ENCODE peak calls at places on chromosome 1, in seven cellular contexts. Z, Q, B, K, V, O and N are unnamed samples.

GRCh38 chr1:247332215-247332900 is 691 bp upstream of the ZNF496 start:
- DNase-seq in B (peak; percentile 71), O (peak; percentile 32), Z (no peak), K (peak; percentile 47), V (no peak), Q (peak; percentile 42), N (peak; percentile 49)

GRCh38 chr1:151157067-151157531 is 650 bp downstream of the TNFAIP8L2 start:
- DNase-seq in B (no peak), V (no peak), O (no peak), Q (no peak), K (no peak), Z (no peak), N (no peak)

GRCh38 chr1:33348676-33349080 is 27.8 kb upstream of the A3GALT2 start:
- DNase-seq in V (no peak), Q (no peak), B (no peak), O (no peak), Z (no peak), K (no peak), N (no peak)

GRCh38 chr1:186424539-186424938 is 36.4 kb downstream of the PDC start:
- DNase-seq in Q (no peak), Z (no peak), K (no peak), O (no peak), V (no peak), B (no peak), N (peak; percentile 29)

GRCh38 chr1:13930151-13930550 is 230.2 kb downstream of the PRDM2 start:
- DNase-seq in K (no peak), Z (peak; percentile 75), B (peak; percentile 57), V (peak; percentile 41), O (no peak), Q (no peak), N (no peak)

GRCh38 chr1:59971464-59971911 is 44.9 kb upstream of the CYP2J2 start:
- DNase-seq in V (no peak), K (peak; percentile 70), B (peak; percentile 65), O (peak; percentile 71), Q (peak; percentile 34), Z (peak; percentile 82), N (peak; percentile 57)

GRCh38 chr1:244791061-244791460 is 44.4 kb upstream of the COX20 start:
- DNase-seq in Q (no peak), O (no peak), V (no peak), K (no peak), Z (no peak), B (no peak), N (no peak)

GRCh38 chr1:104592926-104593325 is 843.2 kb downstream of the AMY1C start:
- DNase-seq in B (no peak), V (no peak), O (no peak), Q (no peak), Z (no peak), K (no peak), N (no peak)

GRCh38 chr1:228861830-228862176 is 126.5 kb downstream of the RHOU start:
- DNase-seq in B (no peak), O (no peak), K (no peak), V (no peak), Z (no peak), Q (peak; percentile 11), N (no peak)

GRCh38 chr1:228853637-228854036 is 118.4 kb downstream of the RHOU start:
- DNase-seq in O (peak; percentile 71), K (no peak), V (no peak), Z (no peak), Q (no peak), B (no peak), N (no peak)

GRCh38 chr1:228854907-228855306 is 119.6 kb downstream of the RHOU start:
- DNase-seq in Q (no peak), K (no peak), B (no peak), O (no peak), Z (no peak), V (no peak), N (no peak)

GRCh38 chr1:228860911-228861829 is 125.9 kb downstream of the RHOU start:
- DNase-seq in K (no peak), O (peak; percentile 80), Z (peak; percentile 22), Q (peak; percentile 87), B (no peak), V (no peak), N (peak; percentile 89)

GRCh38 chr1:228857611-228858010 is 122.3 kb downstream of the RHOU start:
- DNase-seq in B (no peak), K (no peak), Q (no peak), V (no peak), Z (no peak), O (no peak), N (no peak)
- H3K4ac ChIP-seq in B (no peak overlapping the region), K (no peak overlapping the region), Q (no peak overlapping the region), V (no peak overlapping the region), Z (no peak overlapping the region), O (no peak overlapping the region), N (no peak overlapping the region)

DNA sequence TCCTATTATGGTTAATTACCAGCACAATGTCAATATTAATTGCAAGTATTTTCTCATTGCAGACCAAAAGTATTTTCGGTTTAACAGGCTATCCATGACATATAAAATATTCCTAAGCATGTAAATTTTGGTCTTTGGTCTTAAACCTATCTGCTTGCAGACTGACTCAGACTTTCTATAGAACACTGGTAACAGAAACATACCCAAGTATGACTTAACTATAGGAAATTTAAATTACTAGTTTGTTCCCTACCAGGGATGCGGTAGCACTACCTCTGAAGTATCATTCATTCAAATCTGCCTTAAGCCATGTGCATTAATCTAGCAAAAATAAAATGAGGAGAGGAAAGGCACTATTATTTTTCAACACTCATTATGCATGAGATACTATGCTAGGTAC is 2.9 kb downstream of the TAF1A start:
- DNase-seq in Q (no peak), O (no peak), B (no peak), V (no peak), Z (no peak), K (no peak), N (no peak)
- H3K4ac ChIP-seq in Q (no peak overlapping the region), O (no peak overlapping the region), B (no peak overlapping the region), V (no peak overlapping the region), Z (no peak overlapping the region), K (no peak overlapping the region), N (no peak overlapping the region)

GRCh38 chr1:168081373-168082007 is 55.2 kb downstream of the GPR161 start:
- DNase-seq in K (no peak), Z (no peak), B (no peak), O (peak; percentile 47), V (no peak), Q (peak; percentile 93), N (peak; percentile 81)

GRCh38 chr1:168083456-168084325 is 53.0 kb downstream of the GPR161 start:
- DNase-seq in B (no peak), Z (no peak), Q (no peak), V (no peak), O (no peak), K (no peak), N (no peak)

GRCh38 chr1:168082008-168082876 is 54.5 kb downstream of the GPR161 start:
- DNase-seq in Z (peak; percentile 90), B (peak; percentile 91), V (peak; percentile 60), Q (peak; percentile 79), K (peak; percentile 62), O (peak; percentile 92), N (peak; percentile 73)

GRCh38 chr1:168084396-168085231 is 52.1 kb downstream of the GPR161 start:
- DNase-seq in Z (peak; percentile 82), Q (peak; percentile 23), B (peak; percentile 71), V (peak; percentile 56), K (peak; percentile 45), O (peak; percentile 89), N (peak; percentile 27)

GRCh38 chr1:168079761-168080160 is 57.0 kb downstream of the GPR161 start:
- DNase-seq in B (peak; percentile 18), V (no peak), K (no peak), O (peak; percentile 92), Q (peak; percentile 65), Z (no peak), N (peak; percentile 37)
- H3K4ac ChIP-seq in B (no peak overlapping the region), V (no peak overlapping the region), K (no peak overlapping the region), O (no peak overlapping the region), Q (no peak overlapping the region), Z (no peak overlapping the region), N (no peak overlapping the region)

GRCh38 chr1:182641561-182641960 is 37.4 kb upstream of the RGS16 start:
- DNase-seq in O (no peak), K (no peak), B (no peak), Q (no peak), V (no peak), Z (no peak), N (no peak)
- H3K4ac ChIP-seq in O (no peak overlapping the region), K (no peak overlapping the region), B (no peak overlapping the region), Q (no peak overlapping the region), V (no peak overlapping the region), Z (no peak overlapping the region), N (no peak overlapping the region)

GRCh38 chr1:233627823-233628222 is 13.9 kb downstream of the KCNK1 start:
- DNase-seq in O (peak; percentile 78), Z (no peak), Q (no peak), V (no peak), K (no peak), B (no peak), N (no peak)
- H3K4ac ChIP-seq in O (no peak overlapping the region), Z (no peak overlapping the region), Q (no peak overlapping the region), V (no peak overlapping the region), K (no peak overlapping the region), B (no peak overlapping the region), N (no peak overlapping the region)